ENCODE peak calls at places on chromosomes 16 and 17, in four cellular contexts. W, A, S and P are unnamed samples.

GRCh38 chr16:85465328-85466307 is 147.5 kb upstream of the GSE1 start:
- DNase-seq in W (peak; percentile 62), A (no peak), S (no peak), P (no peak)

GRCh38 chr17:57861000-57861736 is 11.3 kb upstream of the MRPS23 start:
- DNase-seq in W (peak; percentile 96), A (peak; percentile 45), S (no peak), P (no peak)

GRCh38 chr16:51666074-51666473 is 515.0 kb upstream of the SALL1 start:
- DNase-seq in W (peak; percentile 46), A (no peak), S (no peak), P (no peak)

GRCh38 chr17:79696159-79696982 is 34.4 kb upstream of the ENPP7 start:
- DNase-seq in W (no peak), A (no peak), S (no peak), P (no peak)

GRCh38 chr17:80866050-80866793 is 125.4 kb upstream of the CHMP6 start:
- DNase-seq in W (peak; percentile 81), A (peak; percentile 75), S (no peak), P (no peak)

GRCh38 chr17:142102-142661 is 4.8 kb downstream of the SCGB1C2 start:
- DNase-seq in W (no peak), A (peak; percentile 18), S (no peak), P (peak; percentile 2)

GRCh38 chr16:8675183-8676159 is 1.1 kb downstream of the ABAT start:
- DNase-seq in W (peak; percentile 20), A (peak; percentile 40), S (no peak), P (no peak)

GRCh38 chr16:10871157-10871991 is 5.6 kb upstream of the CIITA start:
- DNase-seq in W (peak; percentile 70), A (peak; percentile 74), S (peak; percentile 7), P (peak; percentile 52)

GRCh38 chr17:67534941-67535340 is 157.9 kb downstream of the PITPNC1 start:
- DNase-seq in W (no peak), A (no peak), S (no peak), P (no peak)

GRCh38 chr16:29727452-29727851 is 18.3 kb downstream of the C16orf54 start:
- DNase-seq in W (no peak), A (no peak), S (no peak), P (no peak)

GRCh38 chr17:81681672-81682071 is 1.9 kb downstream of the ARL16 start:
- DNase-seq in W (peak; percentile 89), A (no peak), S (no peak), P (no peak)

GRCh38 chr17:82548681-82549303 is 29.3 kb downstream of the FOXK2 start:
- DNase-seq in W (no peak), A (no peak), S (no peak), P (no peak)

GRCh38 chr17:59842901-59843652 is 49.7 kb downstream of the TUBD1 start:
- DNase-seq in W (peak; percentile 61), A (no peak), S (peak; percentile 96), P (peak; percentile 96)